ENCODE peak calls at places on chromosome 2, in nine cellular contexts. S, B, M, K, D, X, V, N and Q are unnamed samples.

GRCh38 chr2:140247451-140248205 is 1467.4 kb upstream of the NXPH2 start:
- DNase-seq in V (peak; percentile 1), D (no peak), B (no peak), N (no peak), X (no peak), M (no peak), S (no peak), K (no peak), Q (no peak)

GRCh38 chr2:63763336-63764056 is 78.2 kb upstream of the UGP2 start:
- DNase-seq in D (peak; percentile 28), N (no peak), K (no peak), X (no peak), M (peak; percentile 19), B (no peak), V (peak; percentile 23), S (no peak), Q (no peak)

GRCh38 chr2:3293221-3293620 is 84.4 kb downstream of the EIPR1 start:
- DNase-seq in N (no peak), M (no peak), S (no peak), V (no peak), B (no peak), D (no peak), X (no peak), K (no peak), Q (no peak)

GRCh38 chr2:3458396-3459184 is 60.7 kb downstream of the ADI1 start:
- DNase-seq in S (no peak), B (no peak), K (no peak), D (no peak), X (no peak), M (no peak), N (peak; percentile 30), V (no peak), Q (no peak)

GRCh38 chr2:8536686-8537571 is 144.9 kb upstream of the ID2 start:
- DNase-seq in B (no peak), S (no peak), N (no peak), X (no peak), D (peak; percentile 20), K (no peak), V (peak; percentile 30), M (peak; percentile 9), Q (no peak)

GRCh38 chr2:170380267-170380666 is 202.3 kb downstream of the MYO3B start:
- DNase-seq in K (no peak), M (no peak), S (no peak), N (no peak), V (no peak), B (no peak), D (no peak), X (no peak), Q (no peak)

GRCh38 chr2:126655500-126656310 is at the start of gene GYPC:
- DNase-seq in V (peak; percentile 47), S (peak; percentile 26), N (peak; percentile 90), X (peak; percentile 94), B (peak; percentile 53), D (peak; percentile 82), M (peak; percentile 57), K (no peak), Q (no peak)

GRCh38 chr2:23711979-23712755 is 214.8 kb downstream of the ATAD2B start:
- DNase-seq in N (peak; percentile 56), X (no peak), D (peak; percentile 10), M (no peak), V (peak; percentile 63), K (no peak), S (no peak), B (no peak), Q (no peak)

GRCh38 chr2:138030459-138030858 is 66.2 kb downstream of the HNMT start:
- DNase-seq in D (peak; percentile 52), M (no peak), V (peak; percentile 98), N (no peak), K (no peak), B (no peak), X (no peak), S (peak; percentile 4), Q (no peak)

GRCh38 chr2:98461650-98462049 is 17.0 kb downstream of the INPP4A start:
- DNase-seq in V (no peak), B (peak; percentile 10), X (no peak), K (no peak), S (no peak), D (no peak), N (peak; percentile 78), M (no peak), Q (no peak)

GRCh38 chr2:231353469-231353868 is 42.0 kb upstream of the B3GNT7 start:
- DNase-seq in M (no peak), V (no peak), B (no peak), K (no peak), D (no peak), N (no peak), X (peak; percentile 43), S (no peak), Q (no peak)

GRCh38 chr2:234979204-234980167 is 27.7 kb downstream of the SH3BP4 start:
- DNase-seq in K (no peak), V (no peak), M (no peak), B (no peak), D (peak; percentile 44), N (peak; percentile 45), S (no peak), X (no peak), Q (no peak)

GRCh38 chr2:49003206-49003605 is 151.1 kb downstream of the FSHR start:
- DNase-seq in D (no peak), V (peak; percentile 36), S (no peak), X (no peak), B (no peak), K (no peak), N (no peak), M (no peak), Q (no peak)

GRCh38 chr2:49004046-49004626 is 150.2 kb downstream of the FSHR start:
- DNase-seq in D (no peak), X (no peak), M (no peak), B (no peak), N (no peak), K (no peak), S (no peak), V (no peak), Q (no peak)

GRCh38 chr2:49002750-49003149 is 151.6 kb downstream of the FSHR start:
- DNase-seq in B (no peak), X (no peak), S (no peak), N (no peak), V (peak; percentile 87), D (peak; percentile 2), M (no peak), K (no peak), Q (no peak)

GRCh38 chr2:48998449-48998848 is 155.9 kb downstream of the FSHR start:
- DNase-seq in M (no peak), X (no peak), S (no peak), N (no peak), B (no peak), D (no peak), V (no peak), K (no peak), Q (no peak)

GRCh38 chr2:49000692-49001091 is 153.6 kb downstream of the FSHR start:
- DNase-seq in V (no peak), N (no peak), D (no peak), K (no peak), X (no peak), S (no peak), B (no peak), M (no peak), Q (no peak)
- H3K27ac ChIP-seq in V (no peak overlapping the region), N (no peak overlapping the region), D (no peak overlapping the region), K (no peak overlapping the region), X (no peak overlapping the region), S (no peak overlapping the region), B (no peak overlapping the region), M (no peak overlapping the region), Q (no peak overlapping the region)

GRCh38 chr2:42927334-42928160 is 135.2 kb upstream of the HAAO start:
- DNase-seq in X (peak; percentile 67), V (no peak), N (peak; percentile 77), D (peak; percentile 31), S (no peak), M (peak; percentile 44), K (no peak), B (no peak), Q (no peak)
- H3K27ac ChIP-seq in X (peak overlapping the region; percentile 81), V (no peak overlapping the region), N (peak overlapping the region; percentile 98), D (no peak overlapping the region), S (no peak overlapping the region), M (peak overlapping the region; percentile 90), K (peak overlapping the region; percentile 82), B (no peak overlapping the region), Q (peak overlapping the region; percentile 21)

GRCh38 chr2:101116348-101116747 is 34.8 kb downstream of the TBC1D8 start:
- DNase-seq in M (no peak), N (no peak), B (no peak), D (no peak), V (no peak), X (no peak), S (no peak), K (peak; percentile 43), Q (no peak)

GRCh38 chr2:101114815-101115214 is 36.4 kb downstream of the TBC1D8 start:
- DNase-seq in N (peak; percentile 42), M (peak; percentile 40), S (no peak), D (no peak), X (peak; percentile 74), K (peak; percentile 49), B (no peak), V (no peak), Q (no peak)

GRCh38 chr2:101114268-101114783 is 36.9 kb downstream of the TBC1D8 start:
- DNase-seq in V (no peak), B (no peak), D (no peak), K (peak; percentile 42), S (no peak), X (no peak), N (no peak), M (peak; percentile 42), Q (no peak)

GRCh38 chr2:101116841-101117552 is 34.2 kb downstream of the TBC1D8 start:
- DNase-seq in N (peak; percentile 49), M (no peak), D (no peak), K (no peak), X (no peak), S (no peak), B (no peak), V (no peak), Q (no peak)

GRCh38 chr2:101115664-101116063 is 35.5 kb downstream of the TBC1D8 start:
- DNase-seq in K (no peak), V (no peak), M (no peak), X (no peak), N (no peak), D (no peak), B (no peak), S (no peak), Q (no peak)
- H3K27ac ChIP-seq in K (peak overlapping the region; percentile 96), V (no peak overlapping the region), M (peak overlapping the region; percentile 83), X (peak overlapping the region; percentile 94), N (peak overlapping the region; percentile 92), D (no peak overlapping the region), B (no peak overlapping the region), S (no peak overlapping the region), Q (no peak overlapping the region)

GRCh38 chr2:120470041-120470716 is 124.2 kb downstream of the INHBB start:
- DNase-seq in S (peak; percentile 90), M (peak; percentile 93), N (peak; percentile 82), X (peak; percentile 94), V (peak; percentile 91), B (no peak), K (no peak), D (peak; percentile 96), Q (peak; percentile 15)
- H3K27ac ChIP-seq in S (peak overlapping the region; percentile 96), M (peak overlapping the region; percentile 86), N (peak overlapping the region; percentile 41), X (peak overlapping the region; percentile 81), V (peak overlapping the region; percentile 93), B (no peak overlapping the region), K (peak overlapping the region; percentile 16), D (peak overlapping the region; percentile 82), Q (no peak overlapping the region)

GRCh38 chr2:241437148-241437547 is 71.2 kb downstream of the STK25 start:
- DNase-seq in V (no peak), B (no peak), S (no peak), D (no peak), M (no peak), X (no peak), N (no peak), K (no peak), Q (no peak)
- H3K27ac ChIP-seq in V (no peak overlapping the region), B (no peak overlapping the region), S (no peak overlapping the region), D (no peak overlapping the region), M (no peak overlapping the region), X (no peak overlapping the region), N (no peak overlapping the region), K (no peak overlapping the region), Q (no peak overlapping the region)